ENCODE peak calls at places on chromosomes 12 and 14, in five cellular contexts. One of them, this sample, is unnamed.

GRCh38 chr12:46933947-46934346 is 108.2 kb upstream of the SLC38A4 start:
- DNase-seq in testis: no peak
- DNase-seq in HCT116: no peak
- DNase-seq in GM13976: peak; percentile 38
- DNase-seq in neural crest cell: no peak
- DNase-seq in this sample: no peak

GRCh38 chr12:105166736-105167135 is 59.2 kb downstream of the WASHC4 start:
- DNase-seq in HCT116: no peak
- DNase-seq in testis: no peak
- DNase-seq in neural crest cell: no peak
- DNase-seq in GM13976: no peak
- DNase-seq in this sample: no peak

GRCh38 chr12:51863921-51864700 is 15.6 kb upstream of the FIGNL2 start:
- DNase-seq in neural crest cell: peak; percentile 70
- DNase-seq in testis: peak; percentile 43
- DNase-seq in GM13976: peak; percentile 36
- DNase-seq in HCT116: no peak
- DNase-seq in this sample: no peak

GRCh38 chr12:110245278-110245868 is 35.7 kb upstream of the ATP2A2 start:
- DNase-seq in HCT116: no peak
- DNase-seq in testis: no peak
- DNase-seq in neural crest cell: peak; percentile 9
- DNase-seq in GM13976: peak; percentile 63
- DNase-seq in this sample: no peak

GRCh38 chr14:68564826-68565760 is 227.8 kb downstream of the ZFP36L1 start:
- DNase-seq in HCT116: no peak
- DNase-seq in testis: no peak
- DNase-seq in GM13976: no peak
- DNase-seq in neural crest cell: no peak
- DNase-seq in this sample: no peak

GRCh38 chr12:24751181-24751580 is 197.7 kb downstream of the BCAT1 start:
- DNase-seq in HCT116: no peak
- DNase-seq in neural crest cell: no peak
- DNase-seq in GM13976: no peak
- DNase-seq in testis: no peak
- DNase-seq in this sample: no peak

GRCh38 chr12:130973109-130973508 is 19.4 kb downstream of the ADGRD1 start:
- DNase-seq in GM13976: no peak
- DNase-seq in testis: no peak
- DNase-seq in neural crest cell: no peak
- DNase-seq in HCT116: no peak
- DNase-seq in this sample: no peak

GRCh38 chr12:18403182-18403581 is 141.9 kb downstream of the PIK3C2G start:
- DNase-seq in HCT116: no peak
- DNase-seq in neural crest cell: no peak
- DNase-seq in testis: no peak
- DNase-seq in GM13976: no peak
- DNase-seq in this sample: no peak

GRCh38 chr14:27366596-27366995 is 768.8 kb upstream of the NOVA1 start:
- DNase-seq in HCT116: no peak
- DNase-seq in GM13976: no peak
- DNase-seq in testis: no peak
- DNase-seq in neural crest cell: no peak
- DNase-seq in this sample: no peak

GRCh38 chr12:57893460-57894353 is 47.2 kb upstream of the CTDSP2 start:
- DNase-seq in HCT116: no peak
- DNase-seq in GM13976: no peak
- DNase-seq in testis: peak; percentile 93
- DNase-seq in neural crest cell: peak; percentile 33
- DNase-seq in this sample: no peak

GRCh38 chr12:124567035-124567672 is at the start of gene NCOR2:
- DNase-seq in HCT116: no peak
- DNase-seq in testis: no peak
- DNase-seq in neural crest cell: peak; percentile 39
- DNase-seq in GM13976: peak; percentile 79
- DNase-seq in this sample: no peak

GRCh38 chr12:88944403-88944802 is 364.1 kb upstream of the KITLG start:
- DNase-seq in HCT116: peak; percentile 71
- DNase-seq in GM13976: no peak
- DNase-seq in neural crest cell: no peak
- DNase-seq in testis: no peak
- DNase-seq in this sample: no peak

GRCh38 chr12:48454675-48455074 is 17.7 kb upstream of the ANP32D start:
- DNase-seq in neural crest cell: no peak
- DNase-seq in testis: no peak
- DNase-seq in HCT116: peak; percentile 31
- DNase-seq in GM13976: no peak
- DNase-seq in this sample: no peak

GRCh38 chr12:54993181-54993835 is 8.7 kb upstream of the TESPA1 start:
- DNase-seq in testis: peak; percentile 73
- DNase-seq in GM13976: peak; percentile 61
- DNase-seq in HCT116: peak; percentile 74
- DNase-seq in neural crest cell: peak; percentile 53
- DNase-seq in this sample: peak; percentile 31

GRCh38 chr12:108907861-108908302 is 28.0 kb downstream of the DAO start:
- DNase-seq in GM13976: no peak
- DNase-seq in HCT116: no peak
- DNase-seq in neural crest cell: no peak
- DNase-seq in testis: no peak
- DNase-seq in this sample: no peak

GRCh38 chr12:22880810-22881209 is 255.8 kb downstream of the ETNK1 start:
- DNase-seq in testis: no peak
- DNase-seq in HCT116: no peak
- DNase-seq in GM13976: no peak
- DNase-seq in neural crest cell: no peak
- DNase-seq in this sample: no peak

GRCh38 chr14:31950760-31951637 is 126.1 kb upstream of the ARHGAP5 start:
- DNase-seq in neural crest cell: peak; percentile 20
- DNase-seq in testis: peak; percentile 64
- DNase-seq in GM13976: no peak
- DNase-seq in HCT116: no peak
- DNase-seq in this sample: peak; percentile 45

GRCh38 chr12:5379737-5380496 is 52.0 kb upstream of the NTF3 start:
- DNase-seq in neural crest cell: no peak
- DNase-seq in testis: no peak
- DNase-seq in HCT116: peak; percentile 60
- DNase-seq in GM13976: no peak
- DNase-seq in this sample: no peak

GRCh38 chr14:35758523-35759129 is 50.5 kb downstream of the RALGAPA1 start:
- DNase-seq in HCT116: no peak
- DNase-seq in neural crest cell: no peak
- DNase-seq in testis: no peak
- DNase-seq in GM13976: no peak
- DNase-seq in this sample: no peak

GRCh38 chr12:96040305-96041133 is 5.1 kb upstream of the LTA4H start:
- DNase-seq in HCT116: no peak
- DNase-seq in testis: no peak
- DNase-seq in neural crest cell: no peak
- DNase-seq in GM13976: no peak
- DNase-seq in this sample: no peak

GRCh38 chr14:60233251-60233650 is 15.8 kb upstream of the PPM1A start:
- DNase-seq in HCT116: no peak
- DNase-seq in GM13976: no peak
- DNase-seq in testis: no peak
- DNase-seq in neural crest cell: no peak
- DNase-seq in this sample: no peak

GRCh38 chr12:113552760-113553159 is 81.1 kb upstream of the LHX5 start:
- DNase-seq in testis: no peak
- DNase-seq in neural crest cell: no peak
- DNase-seq in GM13976: no peak
- DNase-seq in HCT116: no peak
- DNase-seq in this sample: no peak

GRCh38 chr12:3962661-3963483 is 89.7 kb upstream of the PARP11 start:
- DNase-seq in HCT116: no peak
- DNase-seq in neural crest cell: no peak
- DNase-seq in GM13976: no peak
- DNase-seq in testis: peak; percentile 35
- DNase-seq in this sample: no peak

DNA sequence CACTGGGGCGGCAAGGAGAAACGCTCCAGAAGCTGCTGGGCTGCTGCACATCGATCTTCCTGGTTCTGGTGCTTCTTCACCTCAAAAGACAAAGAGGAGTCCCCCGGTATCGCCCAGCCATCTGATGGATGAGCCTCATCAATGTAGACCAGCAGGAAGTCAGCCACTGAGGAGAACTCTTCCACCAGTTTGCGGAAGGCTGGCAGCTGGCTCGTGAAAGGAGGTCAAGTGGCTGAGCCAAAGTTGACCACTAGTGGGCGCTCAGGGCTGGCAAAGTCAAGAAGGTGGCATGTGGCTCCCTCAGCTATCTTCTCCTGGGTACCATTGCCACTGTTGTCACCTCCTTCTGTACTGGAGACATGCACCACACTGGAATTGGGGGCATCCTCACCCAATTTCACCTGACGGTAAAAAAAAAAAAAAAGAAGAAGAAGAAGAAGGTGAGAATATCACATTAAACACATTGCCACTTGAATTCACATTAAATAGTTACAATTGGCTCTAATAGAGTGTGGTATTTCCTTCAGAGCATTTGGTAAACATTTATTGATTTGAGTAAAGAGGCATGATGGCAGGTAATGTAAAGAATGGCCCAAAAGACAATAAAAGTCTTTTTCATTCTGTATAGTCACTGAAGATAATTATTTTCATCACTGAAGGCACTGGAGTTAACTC is 8.3 kb downstream of the DIO2 start:
- DNase-seq in testis: peak; percentile 66
- DNase-seq in GM13976: peak; percentile 12
- DNase-seq in neural crest cell: peak; percentile 2
- DNase-seq in HCT116: no peak
- DNase-seq in this sample: no peak
- TF ChIP-seq CTCF in testis: peak; percentile 18
- TF ChIP-seq CTCF in GM13976: peak; percentile 49
- TF ChIP-seq CTCF in neural crest cell: peak; percentile 44
- TF ChIP-seq CTCF in HCT116: no peak
- TF ChIP-seq CTCF in this sample: peak; percentile 24

DNA sequence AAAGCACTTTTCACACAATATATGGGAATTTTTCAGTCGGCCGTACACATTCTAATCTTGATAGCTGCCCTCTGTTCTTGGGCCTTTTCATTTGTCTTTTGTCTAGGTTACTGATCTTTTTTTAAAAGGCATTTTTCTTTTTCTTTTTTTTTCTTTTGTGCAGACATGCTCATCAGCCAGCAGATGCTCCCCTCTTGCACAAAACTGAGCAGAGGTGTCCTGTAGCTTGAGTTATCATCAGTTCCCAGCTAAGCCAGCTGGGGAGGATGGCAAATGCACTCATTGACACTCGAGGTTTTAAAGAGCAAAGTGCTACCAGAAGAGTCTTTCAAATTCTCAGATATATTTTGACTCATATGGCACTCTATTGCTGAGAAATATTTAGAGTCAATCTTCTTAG is 913.9 kb upstream of the SEL1L start:
- DNase-seq in HCT116: no peak
- DNase-seq in GM13976: no peak
- DNase-seq in testis: no peak
- DNase-seq in neural crest cell: no peak
- DNase-seq in this sample: no peak
- TF ChIP-seq CTCF in HCT116: no peak
- TF ChIP-seq CTCF in GM13976: no peak
- TF ChIP-seq CTCF in testis: no peak
- TF ChIP-seq CTCF in neural crest cell: peak; percentile 14
- TF ChIP-seq CTCF in this sample: peak; percentile 14

GRCh38 chr12:112190626-112191025 is 65.3 kb downstream of the TRAFD1 start:
- DNase-seq in GM13976: no peak
- DNase-seq in testis: no peak
- DNase-seq in HCT116: no peak
- DNase-seq in neural crest cell: no peak
- DNase-seq in this sample: no peak

GRCh38 chr12:112194601-112195247 is 69.4 kb downstream of the TRAFD1 start:
- DNase-seq in neural crest cell: no peak
- DNase-seq in HCT116: no peak
- DNase-seq in testis: no peak
- DNase-seq in GM13976: no peak
- DNase-seq in this sample: no peak

GRCh38 chr12:112191201-112191600 is 65.8 kb downstream of the TRAFD1 start:
- DNase-seq in neural crest cell: no peak
- DNase-seq in testis: no peak
- DNase-seq in HCT116: no peak
- DNase-seq in GM13976: no peak
- DNase-seq in this sample: no peak

GRCh38 chr12:112191840-112192321 is 66.5 kb downstream of the TRAFD1 start:
- DNase-seq in neural crest cell: no peak
- DNase-seq in GM13976: no peak
- DNase-seq in HCT116: no peak
- DNase-seq in testis: no peak
- DNase-seq in this sample: no peak

GRCh38 chr12:112192475-112192874 is 67.1 kb downstream of the TRAFD1 start:
- DNase-seq in testis: no peak
- DNase-seq in neural crest cell: no peak
- DNase-seq in HCT116: no peak
- DNase-seq in GM13976: no peak
- DNase-seq in this sample: no peak
- TF ChIP-seq CTCF in testis: no peak
- TF ChIP-seq CTCF in neural crest cell: no peak
- TF ChIP-seq CTCF in HCT116: no peak
- TF ChIP-seq CTCF in GM13976: no peak
- TF ChIP-seq CTCF in this sample: no peak

GRCh38 chr14:99199854-99200653 is 71.9 kb downstream of the BCL11B start:
- DNase-seq in HCT116: no peak
- DNase-seq in neural crest cell: no peak
- DNase-seq in testis: no peak
- DNase-seq in GM13976: no peak
- DNase-seq in this sample: no peak
- TF ChIP-seq CTCF in HCT116: no peak
- TF ChIP-seq CTCF in neural crest cell: no peak
- TF ChIP-seq CTCF in testis: no peak
- TF ChIP-seq CTCF in GM13976: no peak
- TF ChIP-seq CTCF in this sample: no peak

DNA sequence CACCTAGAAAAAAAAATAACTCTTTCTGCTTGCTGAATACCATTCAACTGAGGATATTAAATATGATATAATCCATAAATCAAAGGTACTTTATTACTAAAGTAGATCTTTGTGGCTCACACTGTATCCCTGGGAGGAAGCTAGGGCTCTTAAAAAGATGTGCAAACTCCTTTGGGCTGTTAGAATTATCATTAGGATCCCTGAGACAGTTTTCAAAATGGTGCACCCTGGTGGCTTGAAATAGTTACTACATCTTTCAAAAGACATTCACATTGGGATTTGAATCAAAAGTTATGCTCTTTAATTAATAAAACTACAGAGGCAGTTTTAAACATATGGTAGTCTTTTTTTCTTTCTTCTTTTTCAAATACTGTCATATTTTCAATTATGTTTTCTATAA is 228.5 kb upstream of the G2E3 start:
- DNase-seq in neural crest cell: no peak
- DNase-seq in testis: no peak
- DNase-seq in HCT116: peak; percentile 6
- DNase-seq in GM13976: no peak
- DNase-seq in this sample: no peak
- TF ChIP-seq CTCF in neural crest cell: peak; percentile 63
- TF ChIP-seq CTCF in testis: peak; percentile 59
- TF ChIP-seq CTCF in HCT116: no peak
- TF ChIP-seq CTCF in GM13976: no peak
- TF ChIP-seq CTCF in this sample: peak; percentile 40

GRCh38 chr14:97251423-97252155 is 454.4 kb downstream of the VRK1 start:
- DNase-seq in GM13976: no peak
- DNase-seq in neural crest cell: no peak
- DNase-seq in testis: no peak
- DNase-seq in HCT116: no peak
- DNase-seq in this sample: no peak
- TF ChIP-seq CTCF in GM13976: no peak
- TF ChIP-seq CTCF in neural crest cell: no peak
- TF ChIP-seq CTCF in testis: no peak
- TF ChIP-seq CTCF in HCT116: peak; percentile 19
- TF ChIP-seq CTCF in this sample: no peak

This sample was measured in D721Med.